ENCODE peak calls at places on chromosomes 12 and 14, in six cellular contexts. O, L, N, W, D and F are unnamed samples.

GRCh38 chr12:116026346-116026745 is 251.1 kb downstream of the MED13L start:
- DNase-seq in O (no peak), L (no peak), N (no peak), W (no peak), D (no peak), F (no peak)

GRCh38 chr12:71694099-71694820 is 8.4 kb downstream of the TMEM19 start:
- DNase-seq in O (no peak), L (no peak), N (no peak), W (no peak), D (no peak), F (no peak)

GRCh38 chr12:40946612-40947194 is 241.4 kb upstream of the PDZRN4 start:
- DNase-seq in O (peak), L (no peak), N (peak), W (no peak), D (no peak), F (peak)

GRCh38 chr14:55000381-55000780 is 26.5 kb downstream of the WDHD1 start:
- DNase-seq in O (peak), L (no peak), N (no peak), W (no peak), D (no peak), F (no peak)

GRCh38 chr14:101912841-101913240 is 51.5 kb upstream of the DYNC1H1 start:
- DNase-seq in O (no peak), L (no peak), N (no peak), W (no peak), D (no peak), F (no peak)

GRCh38 chr12:62581288-62582064 is 114.8 kb downstream of the MON2 start:
- DNase-seq in O (peak), L (no peak), N (peak), W (no peak), D (no peak), F (peak)

GRCh38 chr12:1583421-1584078 is 10.8 kb downstream of the FBXL14 start:
- DNase-seq in O (peak), L (peak), N (peak), W (peak), D (no peak), F (peak)

GRCh38 chr12:117388865-117389508 is 27.6 kb upstream of the NOS1 start:
- DNase-seq in O (no peak), L (no peak), N (no peak), W (no peak), D (no peak), F (no peak)

GRCh38 chr14:91708795-91709194 is 23.1 kb downstream of the CATSPERB start:
- DNase-seq in O (no peak), L (no peak), N (no peak), W (no peak), D (no peak), F (no peak)

GRCh38 chr14:98242903-98243302 is 1029.1 kb downstream of the BCL11B start:
- DNase-seq in O (no peak), L (no peak), N (no peak), W (no peak), D (no peak), F (no peak)

GRCh38 chr14:22824711-22825359 is 4.9 kb upstream of the MRPL52 start:
- DNase-seq in O (peak), L (no peak), N (peak), W (no peak), D (no peak), F (no peak)

GRCh38 chr12:50282581-50283229 is 615 bp downstream of the LIMA1 start:
- DNase-seq in O (peak), L (no peak), N (no peak), W (no peak), D (no peak), F (no peak)

GRCh38 chr12:12803186-12803585 is 10.0 kb upstream of the DDX47 start:
- DNase-seq in O (peak), L (peak), N (no peak), W (no peak), D (no peak), F (no peak)

GRCh38 chr12:10559241-10559640 is 53.6 kb downstream of the EIF2S3B start:
- DNase-seq in O (no peak), L (no peak), N (no peak), W (no peak), D (no peak), F (no peak)

GRCh38 chr12:22285871-22286270 is 48.6 kb downstream of the ST8SIA1 start:
- DNase-seq in O (no peak), L (no peak), N (no peak), W (no peak), D (no peak), F (no peak)

GRCh38 chr12:22283508-22283907 is 51.0 kb downstream of the ST8SIA1 start:
- DNase-seq in O (no peak), L (no peak), N (no peak), W (no peak), D (no peak), F (no peak)

GRCh38 chr12:22284871-22285270 is 49.6 kb downstream of the ST8SIA1 start:
- DNase-seq in O (peak), L (no peak), N (no peak), W (no peak), D (no peak), F (no peak)

GRCh38 chr12:22283006-22283506 is 51.5 kb downstream of the ST8SIA1 start:
- DNase-seq in O (peak), L (no peak), N (no peak), W (no peak), D (no peak), F (no peak)

GRCh38 chr12:22282283-22282682 is 52.2 kb downstream of the ST8SIA1 start:
- DNase-seq in O (peak), L (peak), N (no peak), W (no peak), D (no peak), F (no peak)
- H3K9ac ChIP-seq in O (no peak), L (no peak), N (no peak), W (no peak), D (no peak), F (no peak)

GRCh38 chr14:31951638-31951964 is 125.5 kb upstream of the ARHGAP5 start:
- DNase-seq in O (no peak), L (no peak), N (peak), W (no peak), D (no peak), F (no peak)
- H4K8ac ChIP-seq in O (no peak), L (peak), N (no peak), W (no peak), D (no peak), F (no peak)

DNA sequence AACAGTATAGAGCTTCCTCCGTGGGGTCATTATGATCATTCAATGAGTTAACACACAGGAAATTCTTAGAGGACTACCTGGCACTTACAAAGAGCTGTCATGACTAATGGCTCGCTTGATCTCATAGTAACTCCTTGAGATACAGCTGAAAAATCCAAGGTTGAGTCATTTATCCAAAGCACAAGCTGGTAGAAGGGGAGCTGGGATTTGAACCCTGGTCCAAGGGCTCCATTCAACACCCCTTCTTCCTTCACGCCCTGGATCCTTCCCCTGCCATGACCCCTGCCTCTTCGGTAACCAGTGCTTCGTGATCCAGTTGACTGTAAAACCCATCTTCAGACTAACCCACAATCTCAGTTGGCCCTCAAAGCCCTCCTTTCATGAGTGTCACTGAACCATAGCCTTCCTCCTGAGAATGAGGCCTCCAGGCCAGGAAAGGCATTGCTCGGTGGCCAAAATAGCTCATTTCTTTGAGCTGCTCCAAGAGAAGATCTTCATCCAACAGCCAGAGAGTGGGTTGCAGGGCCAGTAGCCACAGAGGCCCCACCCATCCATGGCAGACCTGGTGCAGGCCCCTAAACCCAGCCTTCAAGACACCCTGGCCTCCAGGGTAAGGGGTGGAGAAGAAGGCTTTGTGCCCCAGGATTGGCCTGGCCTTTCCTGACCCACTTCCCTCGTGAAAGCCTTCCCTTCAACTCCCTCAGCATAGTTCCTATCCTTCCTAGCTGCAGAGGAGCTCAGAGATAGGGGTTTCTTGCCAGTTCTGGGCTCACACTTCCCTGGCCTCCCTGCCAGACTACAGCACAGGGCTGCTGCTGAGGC is 7.7 kb downstream of the ZFP36L1 start:
- DNase-seq in O (peak), L (peak), N (no peak), W (no peak), D (no peak), F (no peak)
- H3K9ac ChIP-seq in O (no peak), L (no peak), N (no peak), W (no peak), D (no peak), F (no peak)

GRCh38 chr12:119177056-119177325 is 1.7 kb upstream of the HSPB8 start:
- DNase-seq in O (no peak), L (no peak), N (no peak), W (no peak), D (no peak), F (no peak)

GRCh38 chr12:119175115-119175514 is 3.6 kb upstream of the HSPB8 start:
- DNase-seq in O (no peak), L (no peak), N (no peak), W (no peak), D (no peak), F (no peak)

GRCh38 chr12:119177724-119178380 is 879 bp upstream of the HSPB8 start:
- DNase-seq in O (no peak), L (peak), N (peak), W (peak), D (no peak), F (no peak)

GRCh38 chr12:119178544-119179334 is at the start of gene HSPB8:
- DNase-seq in O (peak), L (peak), N (peak), W (peak), D (no peak), F (no peak)

DNA sequence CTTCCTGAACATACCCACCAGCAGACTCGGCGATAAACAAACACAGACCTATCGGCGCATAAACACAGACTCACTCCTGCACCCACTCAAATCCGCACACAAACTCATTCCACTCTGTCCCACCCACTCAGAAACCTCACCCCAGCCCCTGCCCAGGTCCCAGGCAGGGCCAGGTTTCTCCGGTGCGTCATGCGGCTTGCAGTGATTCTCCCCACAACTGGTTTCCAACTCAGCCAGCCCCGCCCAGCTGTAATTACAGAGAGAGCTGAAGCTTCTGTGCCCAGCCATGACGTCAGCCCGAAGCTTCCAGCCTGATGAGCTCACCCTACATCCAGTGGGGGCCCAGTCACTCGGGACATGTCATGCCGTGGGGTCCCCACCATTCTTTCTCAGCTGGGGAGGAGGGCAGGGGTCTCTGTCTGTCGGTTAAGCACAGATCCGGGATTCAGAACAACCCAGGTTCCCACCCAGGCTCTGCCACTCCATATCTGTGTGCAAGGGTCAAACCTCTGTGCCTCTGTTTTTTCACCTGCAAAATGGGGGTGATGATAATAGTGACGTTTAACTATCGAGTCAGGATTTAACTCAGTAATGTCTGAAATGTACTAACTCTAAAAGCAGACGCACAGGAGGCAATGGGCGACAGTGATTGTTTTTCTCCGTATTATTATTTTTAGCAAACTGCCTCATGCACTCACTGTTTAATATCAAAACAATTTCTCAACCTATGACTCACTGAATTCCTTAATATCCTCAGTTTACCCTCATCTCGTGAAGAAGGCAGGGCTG is 2.3 kb upstream of the HSPB8 start:
- DNase-seq in O (peak), L (peak), N (peak), W (peak), D (no peak), F (no peak)
- H4K8ac ChIP-seq in O (no peak), L (peak), N (no peak), W (no peak), D (peak), F (no peak)

GRCh38 chr12:95385246-95385645 is 88.7 kb upstream of the METAP2 start:
- DNase-seq in O (peak), L (no peak), N (peak), W (no peak), D (no peak), F (no peak)
- H3K9ac ChIP-seq in O (peak), L (no peak), N (no peak), W (no peak), D (no peak), F (no peak)